ENCODE peak calls at places on chromosomes 11 and 22, in six cellular contexts. A, Q, X, I, O and F are unnamed samples.

GRCh38 chr11:45412033-45412432 is 125.9 kb upstream of the SYT13 start:
- DNase-seq in I (no peak), A (no peak), X (no peak), O (no peak), Q (no peak), F (no peak)

GRCh38 chr11:105838668-105839403 is 183.2 kb downstream of the MSANTD4 start:
- DNase-seq in Q (no peak), O (no peak), I (no peak), A (no peak), X (no peak), F (no peak)

GRCh38 chr11:42890773-42891172 is 421.0 kb upstream of the API5 start:
- DNase-seq in Q (no peak), X (no peak), A (no peak), O (no peak), I (no peak), F (no peak)

GRCh38 chr22:37460684-37461083 is 25.5 kb downstream of the MFNG start:
- DNase-seq in I (no peak), A (no peak), O (no peak), X (no peak), Q (no peak), F (no peak)

GRCh38 chr11:10375280-10376048 is 70.6 kb downstream of the ADM start:
- DNase-seq in O (no peak), Q (no peak), X (no peak), I (no peak), A (no peak), F (no peak)

GRCh38 chr11:83046626-83047172 is 25.0 kb downstream of the RAB30 start:
- DNase-seq in O (no peak), I (no peak), Q (no peak), X (no peak), A (no peak), F (no peak)

GRCh38 chr11:128279861-128280260 is 307.5 kb downstream of the ETS1 start:
- DNase-seq in X (no peak), O (no peak), A (no peak), Q (no peak), I (no peak), F (no peak)

GRCh38 chr22:23833911-23834317 is 4.9 kb downstream of the DERL3 start:
- DNase-seq in A (no peak), O (peak; percentile 76), I (peak; percentile 57), X (no peak), Q (no peak), F (no peak)

GRCh38 chr11:57709802-57710367 is 2.1 kb downstream of the MED19 start:
- DNase-seq in X (no peak), O (no peak), I (no peak), Q (no peak), A (no peak), F (no peak)

GRCh38 chr11:68993546-68993945 is 12.8 kb upstream of the MRGPRD start:
- DNase-seq in O (no peak), A (no peak), Q (no peak), I (no peak), X (no peak), F (no peak)

GRCh38 chr11:1276061-1276790 is 33.2 kb downstream of the TOLLIP start:
- DNase-seq in O (no peak), Q (no peak), I (no peak), A (no peak), X (no peak), F (peak; percentile 69)

GRCh38 chr11:7973011-7973410 is 7.8 kb upstream of the NLRP10 start:
- DNase-seq in Q (no peak), X (no peak), A (no peak), O (no peak), I (no peak), F (no peak)

GRCh38 chr22:48051796-48052620 is 1289.6 kb downstream of the TBC1D22A start:
- DNase-seq in Q (no peak), O (no peak), X (no peak), A (no peak), I (no peak), F (no peak)

GRCh38 chr11:112884012-112884767 is 77.0 kb upstream of the NCAM1 start:
- DNase-seq in X (no peak), O (no peak), A (no peak), Q (no peak), I (no peak), F (no peak)

GRCh38 chr11:74770456-74770855 is 21.8 kb downstream of the RNF169 start:
- DNase-seq in O (no peak), Q (no peak), X (no peak), I (no peak), A (no peak), F (no peak)

GRCh38 chr11:19861171-19861570 is 148.5 kb downstream of the NAV2 start:
- DNase-seq in Q (no peak), O (no peak), I (no peak), X (no peak), A (no peak), F (no peak)

GRCh38 chr11:3007404-3008010 is 15.4 kb upstream of the NAP1L4 start:
- DNase-seq in A (no peak), X (no peak), Q (no peak), O (peak; percentile 19), I (peak; percentile 41), F (no peak)

GRCh38 chr11:127470485-127470884 is 469.9 kb upstream of the KIRREL3 start:
- DNase-seq in X (no peak), A (peak; percentile 8), O (no peak), I (no peak), Q (no peak), F (no peak)

GRCh38 chr11:116529681-116530080 is 243.1 kb downstream of the BUD13 start:
- DNase-seq in X (no peak), A (no peak), O (no peak), I (peak; percentile 8), Q (peak; percentile 9), F (no peak)

GRCh38 chr22:29141078-29141688 is 64.5 kb upstream of the EMID1 start:
- DNase-seq in O (no peak), I (no peak), Q (no peak), X (no peak), A (no peak), F (no peak)

GRCh38 chr22:29216011-29216872 is 10.5 kb downstream of the EMID1 start:
- DNase-seq in Q (no peak), I (peak; percentile 47), X (no peak), A (no peak), O (peak; percentile 30), F (no peak)

GRCh38 chr11:117610045-117610444 is 187.0 kb downstream of the DSCAML1 start:
- DNase-seq in O (no peak), I (no peak), A (no peak), Q (no peak), X (no peak), F (no peak)

GRCh38 chr11:2995893-2996554 is 3.9 kb upstream of the NAP1L4 start:
- DNase-seq in I (peak; percentile 40), X (no peak), O (peak; percentile 21), A (no peak), Q (peak; percentile 20), F (no peak)

GRCh38 chr22:35056486-35056885 is 9.5 kb upstream of the ISX start:
- DNase-seq in O (no peak), X (no peak), Q (no peak), A (no peak), I (no peak), F (no peak)

GRCh38 chr11:10414181-10414580 is 40.9 kb upstream of the AMPD3 start:
- DNase-seq in A (no peak), Q (no peak), I (no peak), X (no peak), O (no peak), F (no peak)

GRCh38 chr11:897226-898159 is 13.1 kb downstream of the CHID1 start:
- DNase-seq in A (no peak), X (no peak), Q (no peak), I (no peak), O (no peak), F (peak; percentile 53)

GRCh38 chr22:17910561-17911311 is 113.6 kb downstream of the MICAL3 start:
- DNase-seq in O (peak; percentile 77), X (no peak), Q (no peak), A (peak; percentile 40), I (peak; percentile 94), F (no peak)

GRCh38 chr11:61499816-61500491 is 8.6 kb upstream of the LRRC10B start:
- DNase-seq in A (no peak), I (no peak), O (no peak), Q (no peak), X (no peak), F (no peak)
- TF ChIP-seq EP300 in A (no peak), I (no peak), O (no peak), Q (no peak), X (no peak), F (no peak)

DNA sequence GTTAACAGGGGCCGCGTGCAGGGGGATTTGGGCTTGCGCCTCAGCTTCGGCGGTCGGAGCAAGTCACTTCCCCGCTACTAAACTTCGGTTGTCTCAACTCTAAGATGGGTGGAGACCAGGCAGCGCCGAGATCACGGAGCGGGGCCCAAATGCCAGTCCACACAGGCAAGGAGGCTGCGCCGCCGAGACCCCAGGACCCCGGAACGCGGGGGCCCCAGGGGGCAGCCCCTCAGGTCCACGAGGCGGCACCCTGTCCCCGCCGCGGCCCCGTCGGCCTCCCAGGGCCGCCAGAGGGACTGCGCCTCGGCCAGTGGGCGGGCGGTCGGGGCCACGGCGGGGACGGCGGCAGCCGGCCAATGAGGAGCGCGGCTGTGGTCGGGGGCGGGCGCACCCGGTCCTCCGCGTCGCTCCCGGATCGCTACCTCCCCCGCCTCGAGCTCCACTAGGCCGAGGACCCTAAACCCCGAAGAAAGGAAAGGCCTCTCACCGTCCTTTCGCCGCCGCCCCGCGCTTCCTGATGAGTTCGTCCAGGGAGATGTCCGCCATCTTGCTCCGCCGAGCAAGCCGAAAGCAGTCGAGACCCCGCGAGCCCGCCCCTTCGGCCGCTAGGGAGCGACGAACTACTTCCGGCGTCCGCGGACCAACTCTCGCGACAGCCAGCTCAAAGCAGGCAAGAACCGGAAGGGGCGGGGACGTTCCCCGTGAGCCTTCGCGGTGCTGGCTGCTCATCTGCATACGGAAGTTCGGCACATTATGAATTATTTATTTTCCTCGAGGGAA is at the start of gene POLDIP3:
- DNase-seq in X (peak; percentile 98), I (peak; percentile 100), A (peak; percentile 100), O (peak; percentile 99), Q (peak; percentile 99), F (peak; percentile 99)
- TF ChIP-seq POLR2A in X (peak; percentile 62), I (no peak), A (peak; percentile 49), O (peak; percentile 60), Q (peak; percentile 9), F (peak; percentile 71)

DNA sequence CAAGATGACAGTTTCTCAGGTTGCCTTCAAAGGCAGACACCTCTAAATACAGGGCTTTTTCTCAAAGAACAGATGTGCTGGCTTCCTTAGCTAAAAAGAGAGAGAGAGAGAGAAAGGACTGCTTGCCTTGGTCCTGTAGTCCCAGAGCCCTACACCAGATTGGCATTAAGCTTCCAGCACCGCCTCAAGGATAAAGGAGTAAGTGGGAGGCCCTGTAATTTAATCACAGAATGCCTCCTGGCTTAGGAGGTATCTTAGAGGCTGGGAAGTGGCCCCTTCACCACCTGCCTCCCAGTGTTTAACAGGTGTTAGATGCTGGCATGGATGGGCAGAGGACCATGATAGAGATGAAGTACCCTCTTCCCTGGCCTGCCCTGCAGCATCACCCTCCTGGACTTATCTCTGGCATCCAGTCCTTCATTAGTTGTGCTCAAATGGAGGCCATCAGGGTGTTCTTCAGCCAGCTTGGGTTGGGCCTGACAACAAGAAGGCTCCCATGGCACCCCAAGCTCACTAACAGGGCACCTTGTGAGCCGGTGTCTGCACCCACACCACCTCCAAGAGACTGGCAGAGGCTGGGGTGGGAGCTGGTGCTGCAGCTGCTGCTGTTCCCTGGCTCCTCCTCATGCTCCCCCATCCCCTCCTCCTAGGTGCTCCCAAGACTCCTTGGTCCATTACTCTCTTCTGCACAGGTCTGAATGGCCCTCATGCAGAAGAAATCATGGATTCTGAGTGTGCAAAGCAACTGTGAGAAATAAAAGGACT is 32.5 kb downstream of the ABCC8 start:
- DNase-seq in A (no peak), Q (no peak), I (no peak), O (no peak), X (no peak), F (no peak)
- H3K4me3 ChIP-seq in A (no peak overlapping the region), Q (no peak overlapping the region), I (no peak overlapping the region), O (no peak overlapping the region), X (no peak overlapping the region), F (no peak overlapping the region)

GRCh38 chr22:31345331-31346254 is 553 bp downstream of the PATZ1 start:
- DNase-seq in O (peak; percentile 91), X (peak; percentile 71), I (peak; percentile 90), Q (peak; percentile 88), A (peak; percentile 88), F (peak; percentile 98)
- TF ChIP-seq EP300 in O (no peak), X (no peak), I (no peak), Q (no peak), A (no peak), F (no peak)